ENCODE peak calls at places on chromosomes 4 and X, in six cellular contexts. L is cardiac fibroblast, I is cardiac muscle cell, P is H1, T is mammary epithelial cell, A is neural progenitor cell. V is an unnamed sample.

GRCh38 chr4:81688085-81688484 is 216.4 kb upstream of the RASGEF1B start:
- DNase-seq in T (peak; percentile 6), I (peak; percentile 46), P (no peak), L (peak; percentile 41), A (no peak), V (no peak)

GRCh38 chrX:11290673-11291072 is 2.5 kb upstream of the AMELX start:
- DNase-seq in I (no peak), P (no peak), A (no peak), T (no peak), L (no peak), V (no peak)

GRCh38 chrX:17247144-17247543 is 127.9 kb upstream of the NHS start:
- DNase-seq in L (no peak), T (no peak), A (no peak), P (no peak), I (no peak), V (no peak)

GRCh38 chr4:10180927-10181744 is 64.5 kb upstream of the WDR1 start:
- DNase-seq in T (peak; percentile 47), L (peak; percentile 90), P (no peak), A (no peak), I (peak; percentile 84), V (no peak)

GRCh38 chrX:53318766-53319353 is 37.5 kb upstream of the IQSEC2 start:
- DNase-seq in P (no peak), A (no peak), T (no peak), I (no peak), L (no peak), V (no peak)

GRCh38 chr4:139922625-139923024 is 231.4 kb downstream of the MAML3 start:
- DNase-seq in P (no peak), I (peak; percentile 75), L (peak; percentile 82), T (no peak), A (no peak), V (peak; percentile 36)

GRCh38 chr4:100022792-100023222 is 72.7 kb upstream of the H2AZ1 start:
- DNase-seq in T (no peak), A (peak; percentile 32), I (peak; percentile 16), P (peak; percentile 45), L (peak; percentile 6), V (no peak)

GRCh38 chr4:19329631-19330030 is 922.1 kb upstream of the SLIT2 start:
- DNase-seq in A (no peak), T (peak; percentile 25), I (peak; percentile 48), L (no peak), P (no peak), V (no peak)

GRCh38 chr4:177177446-177178160 is 132.1 kb upstream of the NEIL3 start:
- DNase-seq in L (peak; percentile 78), T (no peak), I (peak; percentile 68), P (no peak), A (no peak), V (no peak)

GRCh38 chr4:174314770-174315169 is 31.1 kb downstream of the CEP44 start:
- DNase-seq in L (peak; percentile 23), T (peak; percentile 68), A (no peak), I (peak; percentile 46), P (no peak), V (no peak)

GRCh38 chr4:174365018-174365587 is 81.4 kb downstream of the CEP44 start:
- DNase-seq in P (no peak), T (no peak), L (peak; percentile 69), I (peak; percentile 68), A (peak; percentile 46), V (no peak)

GRCh38 chrX:150517303-150517896 is 51.0 kb upstream of the MTM1 start:
- DNase-seq in I (peak; percentile 34), P (no peak), A (no peak), T (no peak), L (peak; percentile 27), V (no peak)

DNA sequence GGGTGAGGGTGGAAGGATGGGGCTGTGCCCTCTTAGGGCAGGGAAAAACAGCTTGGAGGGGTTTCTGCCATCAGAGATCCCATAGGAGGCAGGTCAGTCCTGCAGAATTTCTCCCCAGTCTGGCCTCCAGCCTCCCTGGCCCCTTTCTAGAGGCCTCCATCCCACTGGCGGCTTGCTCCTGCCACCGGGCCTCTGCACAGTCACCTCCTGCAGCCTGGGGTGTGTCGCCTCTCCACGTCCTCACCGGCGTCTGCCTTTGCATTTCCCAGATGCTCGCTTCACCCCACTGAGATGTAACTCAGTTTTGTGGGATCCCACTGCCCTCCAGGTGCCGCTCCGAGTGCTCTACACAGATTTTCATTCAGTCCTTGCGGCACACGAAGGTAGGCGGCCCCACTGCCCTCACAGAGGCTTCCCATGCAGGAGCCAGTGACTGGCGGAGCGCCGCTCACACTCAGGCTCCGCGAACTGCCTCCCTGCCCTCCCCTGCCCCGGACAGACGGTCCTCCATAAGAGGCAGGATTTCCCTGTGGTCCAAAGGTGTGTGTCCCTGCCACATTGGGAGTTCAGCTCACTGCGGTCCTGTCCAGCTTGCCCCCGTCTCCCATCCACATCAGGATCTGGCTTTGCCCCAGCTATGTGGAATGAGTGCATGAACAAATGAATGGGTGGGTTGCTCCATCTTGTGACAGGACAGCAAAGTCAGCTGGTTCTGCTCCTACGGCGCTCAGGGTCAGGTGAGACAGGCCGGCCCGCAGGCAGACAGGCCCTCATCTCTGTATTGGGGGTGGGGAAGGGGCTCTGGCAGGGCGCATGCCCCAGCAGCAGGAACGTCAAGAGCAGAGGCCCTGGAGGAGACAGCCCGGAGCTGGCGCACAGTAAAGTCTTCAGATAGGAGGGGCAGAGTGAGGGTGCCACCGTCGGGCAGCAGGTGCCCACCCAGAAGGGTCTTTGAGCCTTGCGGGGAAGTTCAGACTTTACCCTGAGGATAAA is 2.7 kb upstream of the TMEM271 start:
- DNase-seq in I (no peak), T (no peak), P (no peak), L (no peak), A (no peak), V (no peak)
- H3K4me3 ChIP-seq in I (no peak overlapping the region), T (no peak overlapping the region), P (peak overlapping the region; percentile 69), L (no peak overlapping the region), A (no peak overlapping the region), V (no peak overlapping the region)

DNA sequence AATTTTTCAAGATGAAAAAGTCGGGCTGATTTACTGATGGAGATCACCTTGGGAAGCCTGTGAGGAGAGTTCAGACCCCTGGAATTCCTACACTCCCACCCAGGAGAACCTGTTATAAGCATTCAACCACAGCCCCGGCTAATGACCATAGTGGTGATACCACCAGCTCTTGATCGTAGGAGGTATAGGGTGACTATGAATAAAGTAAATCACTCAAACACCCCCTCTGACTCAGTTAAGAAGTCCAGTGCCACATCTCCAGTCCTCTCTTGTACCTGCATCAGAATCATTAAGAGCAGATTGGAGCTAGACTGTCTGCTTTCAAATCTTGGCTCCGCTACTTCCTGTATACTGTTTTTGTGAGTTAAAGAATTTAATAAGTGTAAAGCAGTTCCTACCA is 565.0 kb upstream of the DIPK2B start:
- DNase-seq in A (no peak), I (no peak), P (no peak), L (no peak), T (no peak), V (no peak)
- H3K4me3 ChIP-seq in A (no peak overlapping the region), I (no peak overlapping the region), P (no peak overlapping the region), L (no peak overlapping the region), T (peak overlapping the region; percentile 98), V (no peak overlapping the region)

GRCh38 chr4:3827616-3828492 is 61.7 kb downstream of the ADRA2C start:
- DNase-seq in L (peak; percentile 62), T (no peak), A (no peak), I (peak; percentile 74), P (no peak), V (peak; percentile 88)
- H3K4me3 ChIP-seq in L (no peak overlapping the region), T (no peak overlapping the region), A (no peak overlapping the region), I (no peak overlapping the region), P (no peak overlapping the region), V (no peak overlapping the region)

DNA sequence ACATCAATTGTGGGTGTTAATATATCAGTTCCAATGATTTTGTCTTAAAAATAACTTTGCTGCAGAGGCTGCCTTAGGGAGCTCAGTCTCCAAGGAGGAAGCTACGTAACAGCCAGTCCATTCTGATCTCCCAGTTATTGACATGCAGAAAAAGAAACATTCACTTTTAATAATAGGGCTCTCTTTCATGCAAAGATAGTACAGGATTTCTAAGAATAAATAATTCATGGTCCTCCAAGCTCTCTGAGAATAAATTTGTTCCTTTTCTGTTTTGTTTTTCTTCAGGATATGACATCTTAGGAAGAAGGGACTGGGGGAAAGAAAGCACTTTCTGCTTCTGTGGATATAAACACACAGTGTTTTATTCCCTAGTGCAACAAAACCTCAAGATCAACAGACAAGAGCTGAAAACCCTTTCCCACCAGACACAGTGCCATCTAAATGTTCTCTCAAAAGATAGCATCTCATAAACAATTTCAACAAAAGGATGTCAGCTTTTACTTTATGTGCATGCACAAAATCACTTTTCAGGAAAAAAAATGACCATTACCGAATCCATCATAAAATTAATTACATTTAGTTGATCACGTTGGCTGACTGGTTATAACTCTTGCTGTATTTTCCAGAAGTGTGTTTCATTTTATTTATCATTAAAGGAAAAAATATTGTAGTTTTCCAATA is 372.5 kb upstream of the SLC7A11 start:
- DNase-seq in T (no peak), A (no peak), P (no peak), L (no peak), I (no peak), V (no peak)
- H3K4me3 ChIP-seq in T (no peak overlapping the region), A (no peak overlapping the region), P (no peak overlapping the region), L (no peak overlapping the region), I (no peak overlapping the region), V (no peak overlapping the region)

GRCh38 chr4:6639137-6639680 is 1.3 kb upstream of the MRFAP1 start:
- DNase-seq in L (no peak), I (no peak), P (no peak), A (no peak), T (no peak), V (no peak)
- H3K4me3 ChIP-seq in L (no peak overlapping the region), I (no peak overlapping the region), P (no peak overlapping the region), A (no peak overlapping the region), T (no peak overlapping the region), V (no peak overlapping the region)